ENCODE peak calls at places on chromosomes 5 and 9, in nine cellular contexts. P is upper lobe of right lung, A is cardiac fibroblast, F is HCT116, T is left lung, I is fibroblast of lung, E is IMR-90, R is osteoblast, J is fibroblast of pulmonary artery. M is an unnamed sample.

GRCh38 chr9:71755869-71756268 is 12.4 kb downstream of the CEMIP2 start:
- DNase-seq in P (no peak), A (no peak), F (no peak), T (no peak), I (no peak), E (no peak), R (no peak), J (no peak), M (no peak)

GRCh38 chr5:97425511-97425910 is 242.5 kb upstream of the RIOK2 start:
- DNase-seq in P (no peak), A (peak), F (no peak), T (no peak), I (peak), E (peak), R (no peak), J (peak), M (no peak)

GRCh38 chr5:162806195-162806594 is 631.2 kb upstream of the CCNG1 start:
- DNase-seq in P (no peak), A (no peak), F (no peak), T (no peak), I (no peak), E (no peak), R (no peak), J (no peak), M (no peak)

GRCh38 chr9:136530472-136531089 is 15.3 kb downstream of the NOTCH1 start:
- DNase-seq in P (no peak), A (no peak), F (no peak), T (no peak), I (no peak), E (no peak), R (no peak), J (no peak), M (no peak)

GRCh38 chr9:3331801-3332200 is 194.0 kb downstream of the RFX3 start:
- DNase-seq in P (no peak), A (no peak), F (peak), T (no peak), I (peak), E (no peak), R (no peak), J (peak), M (no peak)

GRCh38 chr9:33799928-33800689 is 4.7 kb downstream of the PRSS3 start:
- DNase-seq in P (no peak), A (no peak), F (no peak), T (no peak), I (no peak), E (no peak), R (no peak), J (no peak), M (no peak)

GRCh38 chr5:50854082-50854481 is 187.6 kb downstream of the PARP8 start:
- DNase-seq in P (no peak), A (no peak), F (no peak), T (no peak), I (no peak), E (no peak), R (no peak), J (no peak), M (no peak)

GRCh38 chr5:64811050-64811640 is 42.4 kb downstream of the CWC27 start:
- DNase-seq in P (no peak), A (peak), F (peak), T (no peak), I (peak), E (peak), R (peak), J (peak), M (peak)

GRCh38 chr9:98220911-98221310 is 28.5 kb upstream of the CORO2A start:
- DNase-seq in P (no peak), A (no peak), F (no peak), T (no peak), I (no peak), E (no peak), R (no peak), J (no peak), M (no peak)

GRCh38 chr5:127666043-127666716 is 17.3 kb downstream of the CTXN3 start:
- DNase-seq in P (no peak), A (no peak), F (no peak), T (no peak), I (peak), E (no peak), R (no peak), J (no peak), M (no peak)

GRCh38 chr9:113151696-113152630 is 1.2 kb downstream of the SLC31A2 start:
- DNase-seq in P (no peak), A (no peak), F (no peak), T (no peak), I (no peak), E (no peak), R (no peak), J (no peak), M (no peak)

GRCh38 chr9:94908583-94909249 is 182.2 kb downstream of the AOPEP start:
- DNase-seq in P (no peak), A (no peak), F (no peak), T (no peak), I (no peak), E (no peak), R (peak), J (no peak), M (no peak)

GRCh38 chr5:53871772-53872171 is 311.3 kb downstream of the NDUFS4 start:
- DNase-seq in P (no peak), A (no peak), F (no peak), T (no peak), I (no peak), E (no peak), R (no peak), J (no peak), M (no peak)

GRCh38 chr5:2746642-2747041 is 4.8 kb downstream of the IRX2 start:
- DNase-seq in P (no peak), A (no peak), F (no peak), T (no peak), I (no peak), E (no peak), R (peak), J (no peak), M (no peak)

GRCh38 chr9:115198018-115198417 is 80.1 kb upstream of the TNC start:
- DNase-seq in P (no peak), A (peak), F (no peak), T (no peak), I (peak), E (peak), R (peak), J (peak), M (no peak)

GRCh38 chr9:97388721-97389238 is 23.1 kb upstream of the TDRD7 start:
- DNase-seq in P (no peak), A (no peak), F (no peak), T (no peak), I (no peak), E (no peak), R (peak), J (no peak), M (no peak)

GRCh38 chr9:132995121-132995420 is 16.6 kb downstream of the GFI1B start:
- DNase-seq in P (no peak), A (no peak), F (no peak), T (no peak), I (no peak), E (no peak), R (no peak), J (no peak), M (no peak)

DNA sequence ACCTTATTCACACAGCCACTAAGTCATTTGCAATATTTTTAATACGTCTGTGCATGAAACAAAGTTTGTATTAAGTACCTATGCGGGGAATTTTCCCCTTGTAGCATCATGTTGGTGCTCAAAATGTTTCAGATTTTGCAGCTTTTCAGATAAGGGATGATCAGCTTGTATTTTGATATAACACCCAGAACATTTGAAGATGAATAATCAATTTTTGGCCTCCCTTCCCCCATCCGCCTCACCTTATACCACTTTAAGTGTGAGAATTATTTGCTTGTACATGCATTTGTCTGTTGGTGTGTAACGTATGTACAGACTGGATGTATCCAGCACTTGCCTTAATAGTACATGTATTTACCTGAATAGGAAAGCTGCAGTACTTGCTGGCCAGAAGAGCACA is 1.7 kb downstream of the JAK2 start:
- DNase-seq in P (no peak), A (no peak), F (no peak), T (no peak), I (no peak), E (no peak), R (no peak), J (no peak), M (no peak)
- H3K4me3 ChIP-seq in P (peak), A (peak), F (no peak), T (peak), I (peak), E (peak), R (peak), J (peak), M (peak)

GRCh38 chr9:109383356-109383755 is 62.5 kb upstream of the EPB41L4B start:
- DNase-seq in P (no peak), A (no peak), F (no peak), T (no peak), I (no peak), E (no peak), R (no peak), J (no peak), M (no peak)
- H3K4me3 ChIP-seq in P (no peak), A (no peak), F (no peak), T (no peak), I (no peak), E (no peak), R (no peak), J (no peak), M (no peak)

GRCh38 chr5:10421841-10422691 is 19.6 kb upstream of the ROPN1L start:
- DNase-seq in P (no peak), A (no peak), F (no peak), T (no peak), I (no peak), E (no peak), R (no peak), J (peak), M (no peak)
- H3K4me3 ChIP-seq in P (no peak), A (no peak), F (no peak), T (no peak), I (no peak), E (no peak), R (no peak), J (no peak), M (no peak)

DNA sequence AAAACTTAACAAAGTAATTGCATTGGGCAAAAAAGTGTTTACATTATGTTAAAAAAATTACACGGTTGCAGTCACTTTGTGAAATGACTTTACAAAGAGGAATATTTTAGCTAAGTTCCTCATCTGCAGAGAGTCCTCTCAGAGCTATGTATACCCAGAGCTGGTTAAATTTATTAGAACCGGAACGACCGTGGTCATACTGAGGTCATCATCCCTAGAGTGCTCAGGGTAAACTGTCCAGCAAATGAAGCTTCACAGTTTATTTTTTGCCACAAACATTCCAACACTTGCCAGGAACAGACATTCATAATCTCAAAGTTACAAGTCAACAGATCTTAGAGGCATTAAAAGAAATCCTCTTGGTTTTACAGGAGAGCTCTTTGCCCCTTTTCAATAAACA is 902 bp downstream of the ROPN1L start:
- DNase-seq in P (no peak), A (peak), F (no peak), T (no peak), I (peak), E (no peak), R (peak), J (no peak), M (no peak)
- H3K4me3 ChIP-seq in P (peak), A (no peak), F (no peak), T (no peak), I (no peak), E (no peak), R (peak), J (peak), M (peak)

DNA sequence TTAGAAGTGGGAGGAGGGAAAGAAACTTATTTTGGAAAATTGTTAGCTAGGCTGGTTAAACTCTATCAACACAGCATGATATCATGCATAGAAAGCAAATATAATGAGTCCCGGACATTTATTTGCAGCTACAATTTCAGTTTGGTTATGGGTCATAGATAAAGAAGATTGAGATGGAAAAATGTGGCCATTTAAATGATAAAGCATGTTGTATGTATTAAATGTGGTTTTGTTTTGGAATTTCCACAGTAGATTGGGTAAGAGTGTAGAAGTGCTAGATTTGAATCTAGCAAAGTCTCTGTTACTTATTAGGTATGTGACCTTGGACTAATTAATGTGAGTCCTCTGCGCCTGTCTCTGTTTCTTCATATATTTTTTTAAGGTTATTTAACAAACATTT is 217.4 kb downstream of the KDM4C start:
- DNase-seq in P (no peak), A (no peak), F (no peak), T (no peak), I (no peak), E (no peak), R (no peak), J (no peak), M (no peak)
- H3K4me3 ChIP-seq in P (no peak), A (no peak), F (no peak), T (no peak), I (no peak), E (no peak), R (no peak), J (no peak), M (no peak)

DNA sequence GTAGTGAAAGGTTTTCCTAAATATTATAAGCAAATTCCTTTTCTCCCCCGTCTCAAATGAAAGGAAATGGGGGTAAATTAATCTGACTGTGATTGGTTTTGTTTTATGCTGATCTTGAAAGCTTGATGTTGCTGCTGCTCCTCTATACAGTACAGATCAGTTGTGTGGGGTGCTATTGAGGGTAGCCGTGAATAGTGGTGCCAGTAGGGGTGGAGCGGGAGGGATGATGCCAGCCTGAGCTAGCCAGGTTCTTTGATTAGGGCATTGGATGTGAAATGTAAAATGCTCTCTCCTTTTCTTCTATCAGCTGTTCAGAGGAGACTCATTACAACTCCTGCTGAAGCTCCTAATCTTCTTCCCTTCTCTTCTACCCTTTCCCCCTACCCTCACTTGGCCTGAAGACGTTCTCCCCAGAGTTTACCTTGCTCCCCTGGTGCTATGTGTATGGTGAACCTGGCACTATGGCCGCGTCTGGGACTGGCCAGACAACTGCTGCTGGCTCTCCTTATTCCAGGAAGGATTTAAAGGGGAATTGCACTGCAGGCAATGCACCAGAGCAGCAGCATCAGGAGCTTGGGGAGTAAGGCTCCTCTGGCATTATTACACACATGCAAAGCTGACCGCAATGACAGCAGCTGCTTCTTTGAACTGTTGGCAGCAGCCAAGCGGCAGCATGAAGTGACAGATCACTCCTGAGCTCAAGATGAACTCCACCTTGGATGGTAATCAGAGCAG is 564 bp downstream of the GPR21 start:
- DNase-seq in P (no peak), A (peak), F (no peak), T (no peak), I (peak), E (peak), R (no peak), J (no peak), M (no peak)
- H3K4me3 ChIP-seq in P (peak), A (no peak), F (no peak), T (no peak), I (peak), E (no peak), R (no peak), J (no peak), M (no peak)

M was measured in AG04449.